ENCODE peak calls at places on chromosomes 11 and 22, in seven cellular contexts. D is kidney; V is transverse colon; R is heart right ventricle; W is uterus; I is CD8-positive, alpha-beta memory T cell; M is fibroblast of lung. S is an unnamed sample. For H3K36me3, the result is how much of the 10 kb centered on the place peaks cover.

GRCh38 chr11:2513441-2513840 is 68.6 kb downstream of the KCNQ1 start:
- DNase-seq in D (peak), V (peak), R (no peak), W (no peak), I (no peak), M (no peak), S (no peak)

GRCh38 chr11:44110231-44110679 is 14.8 kb downstream of the EXT2 start:
- DNase-seq in D (no peak), V (peak), R (peak), W (peak), I (peak), M (peak), S (peak)

GRCh38 chr11:126578426-126578825 is 222.9 kb downstream of the ST3GAL4 start:
- DNase-seq in D (no peak), V (no peak), R (no peak), W (no peak), I (no peak), M (no peak), S (no peak)

GRCh38 chr11:396511-396947 is 2.5 kb downstream of the PKP3 start:
- DNase-seq in D (no peak), V (no peak), R (no peak), W (no peak), I (no peak), M (peak), S (no peak)

GRCh38 chr22:36546092-36546804 is 17.3 kb upstream of the EIF3D start:
- DNase-seq in D (no peak), V (peak), R (peak), W (no peak), I (no peak), M (peak), S (no peak)

GRCh38 chr22:31343235-31344191 is 2.6 kb downstream of the PATZ1 start:
- DNase-seq in D (peak), V (peak), R (peak), W (peak), I (no peak), M (peak), S (no peak)

GRCh38 chr11:4607111-4607510 is 920 bp downstream of the TRIM68 start:
- DNase-seq in D (no peak), V (no peak), R (no peak), W (no peak), I (no peak), M (peak), S (no peak)

GRCh38 chr11:123183391-123184099 is 11.5 kb downstream of the CLMP start:
- DNase-seq in D (no peak), V (no peak), R (no peak), W (no peak), I (no peak), M (no peak), S (no peak)

GRCh38 chr11:36453678-36454077 is 56.4 kb downstream of the TRAF6 start:
- DNase-seq in D (no peak), V (no peak), R (no peak), W (no peak), I (no peak), M (no peak), S (no peak)

GRCh38 chr11:125402436-125402835 is 93.6 kb downstream of the FEZ1 start:
- DNase-seq in D (peak), V (no peak), R (no peak), W (no peak), I (no peak), M (peak), S (no peak)

GRCh38 chr11:111039982-111040381 is 205.5 kb upstream of the POU2AF2 start:
- DNase-seq in D (no peak), V (no peak), R (no peak), W (no peak), I (no peak), M (no peak), S (no peak)

GRCh38 chr11:99988105-99988907 is 698.8 kb upstream of the ARHGAP42 start:
- DNase-seq in D (no peak), V (no peak), R (peak), W (no peak), I (no peak), M (no peak), S (no peak)

GRCh38 chr22:26975381-26975780 is 318.0 kb downstream of the MIAT start:
- DNase-seq in D (no peak), V (no peak), R (no peak), W (no peak), I (no peak), M (no peak), S (no peak)

GRCh38 chr22:27879923-27880322 is 39.1 kb downstream of the PITPNB start:
- DNase-seq in D (no peak), V (no peak), R (no peak), W (no peak), I (no peak), M (peak), S (no peak)

GRCh38 chr11:131671764-131672163 is 301.3 kb downstream of the NTM start:
- DNase-seq in D (no peak), V (no peak), R (no peak), W (no peak), I (no peak), M (no peak), S (no peak)

GRCh38 chr11:55503449-55503848 is 50.8 kb upstream of the OR4C15 start:
- DNase-seq in D (no peak), V (no peak), R (no peak), W (no peak), I (no peak), M (no peak), S (no peak)

GRCh38 chr11:4134844-4135243 is 40.2 kb downstream of the RRM1 start:
- DNase-seq in D (no peak), V (no peak), R (no peak), W (no peak), I (no peak), M (peak), S (no peak)

GRCh38 chr11:12889243-12889642 is 119.9 kb upstream of the RASSF10 start:
- DNase-seq in D (no peak), V (no peak), R (peak), W (peak), I (no peak), M (peak), S (no peak)

GRCh38 chr22:22463855-22464540 is 44.5 kb downstream of the ZNF280B start:
- DNase-seq in D (no peak), V (peak), R (peak), W (no peak), I (peak), M (peak), S (peak)

GRCh38 chr11:74577624-74578396 is 14.6 kb upstream of the POLD3 start:
- DNase-seq in D (no peak), V (no peak), R (no peak), W (no peak), I (no peak), M (no peak), S (no peak)

GRCh38 chr11:102590646-102591045 is 34.5 kb downstream of the MMP20 start:
- DNase-seq in D (no peak), V (no peak), R (no peak), W (no peak), I (no peak), M (no peak), S (no peak)

GRCh38 chr11:57349491-57350274 is 11.5 kb downstream of the P2RX3 start:
- DNase-seq in D (peak), V (peak), R (peak), W (peak), I (peak), M (peak), S (peak)

GRCh38 chr22:46113110-46113909 is 37.0 kb upstream of the PPARA start:
- DNase-seq in D (no peak), V (no peak), R (no peak), W (no peak), I (no peak), M (no peak), S (no peak)

GRCh38 chr11:102986815-102987214 is 31.3 kb upstream of the MMP13 start:
- DNase-seq in D (no peak), V (no peak), R (no peak), W (no peak), I (no peak), M (peak), S (no peak)

GRCh38 chr22:31179345-31179744 is 19.4 kb downstream of the RNF185 start:
- DNase-seq in D (no peak), V (peak), R (no peak), W (no peak), I (no peak), M (no peak), S (no peak)

GRCh38 chr11:15670520-15671070 is 555.9 kb downstream of the INSC start:
- DNase-seq in D (no peak), V (no peak), R (peak), W (no peak), I (no peak), M (no peak), S (no peak)

GRCh38 chr11:59810189-59810910 is at the start of gene MRPL16:
- DNase-seq in D (peak), V (peak), R (peak), W (peak), I (peak), M (peak), S (peak)

GRCh38 chr11:35307221-35307621 is 112.1 kb downstream of the SLC1A2 start:
- DNase-seq in D (no peak), V (no peak), R (no peak), W (no peak), I (no peak), M (no peak), S (no peak)

DNA sequence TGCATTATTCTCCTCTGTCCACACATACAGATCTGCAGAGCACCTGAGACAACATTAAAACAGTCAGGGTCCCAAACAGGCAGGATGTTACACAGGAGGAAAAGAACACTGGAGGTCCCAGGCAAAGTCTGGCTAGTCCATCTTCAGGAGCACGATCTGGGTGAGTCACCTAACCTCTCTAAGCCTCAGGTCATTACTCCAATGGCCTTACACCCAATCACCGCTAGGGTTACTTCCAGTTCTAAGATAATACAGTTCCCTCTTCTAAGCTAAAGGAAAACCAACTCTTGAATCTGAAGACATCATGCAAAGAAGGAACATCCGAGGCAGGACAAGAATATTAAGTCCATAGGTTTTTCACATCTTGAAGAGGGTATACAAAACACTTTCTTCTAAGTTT is 24.5 kb downstream of the ASCC2 start:
- DNase-seq in D (no peak), V (no peak), R (no peak), W (no peak), I (no peak), M (peak), S (no peak)
- H3K36me3 ChIP-seq in D (under half), V (under half), R (under half), W (under half), I (half or more), M (under half), S (half or more)

DNA sequence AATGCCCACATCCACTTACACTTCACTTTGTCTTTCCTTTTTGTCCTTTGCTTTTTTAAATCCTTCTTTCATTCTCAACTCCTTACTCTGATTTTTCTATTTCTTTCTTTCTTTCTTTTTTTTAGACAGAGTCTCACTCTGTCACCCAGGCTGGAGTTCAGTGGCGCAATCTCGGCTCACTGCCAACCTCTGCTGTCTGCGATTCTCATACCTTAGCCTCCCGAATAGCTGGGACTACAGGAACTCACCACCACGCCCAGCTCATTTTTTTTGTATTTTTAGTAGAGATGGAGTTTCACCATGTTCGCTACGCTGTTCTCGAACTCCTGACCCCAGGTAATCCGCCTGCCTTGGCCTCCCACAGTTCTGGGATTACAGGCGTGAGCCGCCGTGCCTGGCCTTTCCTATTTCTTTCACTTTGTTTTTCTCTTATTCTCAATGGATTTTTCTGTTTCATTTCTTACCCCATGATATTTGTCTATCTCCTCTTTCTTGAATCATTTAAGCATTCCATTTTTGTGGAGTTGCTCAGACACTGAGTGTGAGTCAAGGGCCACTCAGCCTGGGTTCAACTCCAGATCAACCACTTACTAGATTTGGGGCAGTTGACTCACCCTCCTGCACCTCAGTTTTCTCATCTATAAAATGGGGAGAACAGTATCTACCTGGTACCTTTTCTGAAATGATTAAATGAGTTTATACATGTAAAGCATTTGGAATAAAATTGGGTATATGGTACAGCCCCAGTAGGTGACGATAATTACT is 7.6 kb downstream of the KCNJ5 start:
- DNase-seq in D (peak), V (no peak), R (no peak), W (no peak), I (no peak), M (no peak), S (no peak)
- H3K36me3 ChIP-seq in D (under half), V (under half), R (under half), W (under half), I (under half), M (under half), S (under half)

DNA sequence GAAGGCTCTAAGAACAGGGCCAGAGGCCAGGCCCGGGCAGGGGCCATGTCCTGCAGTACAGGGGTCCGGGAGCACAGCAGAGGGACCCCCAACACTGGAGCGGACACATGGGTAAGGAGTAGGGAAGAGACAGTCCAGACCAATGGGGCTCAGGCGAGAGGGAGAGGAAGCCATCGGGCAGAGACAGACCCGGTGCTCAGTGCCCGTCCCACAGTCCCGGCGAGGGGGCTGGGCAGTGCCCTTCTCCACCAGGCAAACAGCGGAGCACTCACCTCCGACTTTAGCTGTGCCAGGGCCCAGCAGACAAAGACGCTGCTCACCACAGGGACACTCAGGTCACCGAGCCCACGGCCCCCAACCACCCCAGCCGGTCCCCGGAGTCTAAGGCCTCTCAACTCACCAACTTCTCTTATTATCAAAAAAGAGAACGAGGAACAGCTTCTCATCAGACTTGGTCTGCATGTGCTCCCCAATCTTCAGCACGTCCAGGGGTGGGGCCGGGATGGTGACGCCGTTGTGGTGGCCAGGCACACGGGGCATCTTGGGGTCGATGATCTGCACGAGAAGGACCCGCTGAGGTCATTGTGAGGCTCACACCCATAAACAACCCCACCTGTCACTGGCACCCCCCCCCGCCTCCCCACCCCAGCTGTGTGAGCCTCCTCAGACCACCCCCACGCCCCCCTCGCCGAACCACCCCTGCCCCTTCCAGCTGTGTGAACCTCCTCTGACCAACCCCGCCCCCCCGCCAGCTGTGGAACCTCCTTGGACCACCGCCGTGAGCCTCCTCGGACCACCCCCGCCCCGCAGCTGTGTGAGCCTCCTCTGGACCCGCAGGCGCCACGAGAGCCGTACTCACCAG is 52.3 kb downstream of the BRD1 start:
- DNase-seq in D (peak), V (no peak), R (no peak), W (no peak), I (no peak), M (no peak), S (no peak)
- H3K36me3 ChIP-seq in D (under half), V (under half), R (under half), W (under half), I (under half), M (under half), S (under half)

DNA sequence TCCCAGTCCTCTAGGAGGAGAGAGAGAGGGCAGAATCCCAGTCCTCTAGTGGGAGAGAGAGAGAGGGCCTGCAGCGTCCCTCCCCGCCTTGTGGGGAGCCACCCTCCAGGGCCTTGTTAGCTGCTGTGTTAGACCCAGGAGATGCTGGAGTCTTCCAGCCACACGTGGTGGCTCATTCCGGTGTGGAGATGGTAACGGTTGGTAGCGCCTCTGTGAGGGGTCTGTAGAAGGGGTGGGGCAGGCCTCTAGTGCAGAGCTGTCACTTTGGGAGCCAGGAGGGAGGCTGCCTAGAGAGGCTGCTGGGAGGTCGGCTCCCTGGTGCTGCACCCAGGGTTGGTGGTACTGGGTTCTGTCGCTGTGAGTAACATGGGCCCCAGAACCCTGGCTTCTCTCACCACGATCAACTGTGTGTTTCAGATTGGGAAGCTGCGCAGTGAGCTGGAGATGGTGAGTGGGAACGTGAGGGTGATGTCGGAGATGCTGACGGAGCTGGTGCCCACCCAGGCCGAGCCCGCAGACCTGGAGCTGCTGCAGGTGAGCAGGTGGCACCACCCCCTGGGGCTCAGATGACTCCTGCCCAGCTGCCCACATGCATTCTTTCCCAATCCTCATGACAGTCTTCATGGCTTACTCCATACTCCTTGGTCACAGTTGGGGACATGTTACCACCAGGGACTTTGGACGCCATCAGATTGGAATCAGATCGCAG is 27.3 kb downstream of the TOM1 start:
- DNase-seq in D (peak), V (no peak), R (no peak), W (no peak), I (no peak), M (no peak), S (no peak)
- H3K36me3 ChIP-seq in D (under half), V (under half), R (under half), W (under half), I (under half), M (under half), S (under half)

DNA sequence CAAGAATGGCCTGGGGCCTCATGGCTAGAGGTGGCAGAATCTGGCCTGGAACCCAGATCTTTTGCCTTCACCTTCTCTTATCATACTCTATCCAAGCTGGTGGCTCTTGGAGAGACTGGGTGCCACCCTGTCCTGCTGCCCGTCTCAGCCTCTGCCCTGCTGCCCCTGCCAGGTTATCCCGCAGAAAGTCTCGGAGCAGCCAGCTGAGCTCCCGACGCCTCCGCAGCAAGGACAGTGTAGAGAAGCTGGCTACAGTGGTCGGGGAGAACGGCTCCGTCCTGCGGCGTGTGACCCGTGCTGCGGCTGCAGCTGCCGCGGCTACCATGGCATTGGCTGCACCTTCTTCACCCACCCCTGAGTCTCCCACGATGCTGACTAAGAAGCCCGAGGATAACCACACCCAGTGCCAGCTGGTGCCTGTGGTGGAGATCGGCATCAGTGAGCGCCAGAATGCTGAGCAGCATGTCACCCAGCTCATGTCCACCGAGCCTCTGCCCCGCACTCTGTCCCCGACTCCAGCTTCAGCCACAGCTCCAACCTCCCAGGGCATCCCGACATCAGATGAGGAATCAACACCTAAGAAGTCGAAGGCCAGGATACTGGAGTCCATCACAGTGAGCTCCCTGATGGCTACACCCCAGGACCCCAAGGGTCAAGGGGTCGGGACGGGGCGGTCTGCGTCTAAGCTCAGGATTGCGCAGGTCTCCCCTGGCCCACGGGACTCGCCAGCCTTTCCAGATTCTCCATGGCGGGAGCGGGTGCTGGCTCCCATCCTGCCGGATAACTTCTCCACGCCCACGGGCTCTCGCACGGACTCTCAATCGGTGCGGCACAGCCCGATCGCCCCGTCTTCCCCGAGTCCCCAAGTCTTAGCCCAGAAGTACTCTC is 6.0 kb downstream of the INCENP start:
- DNase-seq in D (no peak), V (no peak), R (no peak), W (no peak), I (no peak), M (no peak), S (no peak)
- H3K36me3 ChIP-seq in D (under half), V (under half), R (under half), W (under half), I (under half), M (under half), S (under half)

GRCh38 chr11:64909653-64910343 is 7.2 kb downstream of the ATG2A start:
- DNase-seq in D (peak), V (no peak), R (no peak), W (no peak), I (no peak), M (no peak), S (no peak)

GRCh38 chr11:64910451-64911093 is 6.4 kb downstream of the ATG2A start:
- DNase-seq in D (peak), V (no peak), R (no peak), W (no peak), I (no peak), M (no peak), S (no peak)

GRCh38 chr11:64911142-64911541 is 5.9 kb downstream of the ATG2A start:
- DNase-seq in D (peak), V (no peak), R (no peak), W (no peak), I (no peak), M (no peak), S (no peak)

GRCh38 chr11:64906314-64906635 is 10.7 kb downstream of the ATG2A start:
- DNase-seq in D (no peak), V (no peak), R (no peak), W (no peak), I (no peak), M (no peak), S (no peak)

GRCh38 chr11:64908766-64909165 is 8.2 kb downstream of the ATG2A start:
- DNase-seq in D (peak), V (no peak), R (no peak), W (no peak), I (no peak), M (no peak), S (no peak)
- H3K36me3 ChIP-seq in D (under half), V (under half), R (under half), W (under half), I (under half), M (under half), S (under half)